ENCODE peak calls at places on chromosomes 13 and 19, in eight cellular contexts. V is stimulated activated CD4-positive, alpha-beta T cell treated with anti-CD3 and anti-CD28 coated beads, Interleukin-15, amount 100 ng/mL, for 48 hours; H is Right ventricle myocardium superior; Q is NCI-H1105 treated with DMSO at 0.1 percent for 48 hours; F is HFFc6; L is skeletal muscle cell; K is KG1; J is aorta. Y is an unnamed sample.
A peak's percentile ranks its signal among the peaks of the same experiment; 100 is the strongest.

GRCh38 chr19:4575267-4575793 is 15.8 kb upstream of the SEMA6B start:
- DNase-seq in H (peak; percentile 77), F (peak; percentile 59), Q (no peak), L (peak; percentile 98), J (peak; percentile 88), K (no peak), V (no peak), Y (no peak)

GRCh38 chr19:17553256-17553655 is 2.2 kb upstream of the COLGALT1 start:
- DNase-seq in J (no peak), V (no peak), K (no peak), Q (peak; percentile 79), L (peak; percentile 92), F (peak; percentile 82), H (peak; percentile 78), Y (no peak)

GRCh38 chr19:17205237-17206140 is 9.7 kb upstream of the USE1 start:
- DNase-seq in H (peak; percentile 75), L (no peak), J (no peak), Q (no peak), K (no peak), V (peak; percentile 42), F (peak; percentile 49), Y (peak; percentile 82)

GRCh38 chr19:55870736-55871135 is 34.4 kb downstream of the NLRP4 start:
- DNase-seq in F (no peak), K (no peak), V (no peak), L (no peak), Q (no peak), J (peak; percentile 32), H (no peak), Y (no peak)

GRCh38 chr19:38656171-38656981 is 8.9 kb downstream of the ACTN4 start:
- DNase-seq in V (no peak), K (no peak), F (peak; percentile 47), J (no peak), H (no peak), L (no peak), Q (no peak), Y (no peak)

GRCh38 chr13:30851697-30852096 is 54.4 kb upstream of the MEDAG start:
- DNase-seq in Q (no peak), V (no peak), L (no peak), J (no peak), H (no peak), K (no peak), F (no peak), Y (no peak)

GRCh38 chr19:56751078-56751489 is 79.5 kb upstream of the ZNF835 start:
- DNase-seq in K (no peak), L (no peak), Q (peak; percentile 43), V (no peak), H (no peak), F (no peak), J (no peak), Y (no peak)

GRCh38 chr19:30406220-30406944 is 34.2 kb downstream of the ZNF536 start:
- DNase-seq in V (no peak), L (no peak), H (peak; percentile 58), K (no peak), F (no peak), J (no peak), Q (no peak), Y (no peak)

GRCh38 chr19:41601771-41602170 is 25.1 kb downstream of the CEACAM4 start:
- DNase-seq in V (no peak), J (no peak), K (no peak), Q (no peak), H (no peak), L (no peak), F (no peak), Y (no peak)

GRCh38 chr19:2511991-2512390 is 36.1 kb downstream of the GADD45B start:
- DNase-seq in V (no peak), Q (no peak), K (no peak), J (no peak), F (no peak), L (no peak), H (no peak), Y (no peak)

GRCh38 chr19:17073869-17074627 is 1.2 kb downstream of the HAUS8 start:
- DNase-seq in H (no peak), V (no peak), L (no peak), K (no peak), Q (peak; percentile 46), J (no peak), F (no peak), Y (no peak)

GRCh38 chr13:42272115-42272756 is at the start of gene AKAP11:
- DNase-seq in K (peak; percentile 82), V (no peak), H (peak; percentile 68), J (peak; percentile 86), Q (peak; percentile 53), L (peak; percentile 23), F (no peak), Y (peak; percentile 72)

GRCh38 chr13:89401209-89401810 is 1730.1 kb downstream of the SLITRK5 start:
- DNase-seq in Q (no peak), L (peak; percentile 49), V (no peak), K (no peak), J (no peak), H (no peak), F (no peak), Y (no peak)

GRCh38 chr13:50701469-50701868 is 142.0 kb downstream of the DLEU7 start:
- DNase-seq in J (no peak), K (no peak), Q (no peak), F (no peak), V (no peak), L (no peak), H (no peak), Y (no peak)

GRCh38 chr19:2586196-2586595 is 110.3 kb downstream of the GADD45B start:
- DNase-seq in H (no peak), J (peak; percentile 45), F (no peak), L (no peak), V (no peak), Q (no peak), K (no peak), Y (no peak)

GRCh38 chr13:52845334-52845761 is 3.1 kb downstream of the PCDH8 start:
- DNase-seq in Q (peak; percentile 48), F (no peak), H (no peak), K (no peak), L (no peak), V (no peak), J (no peak), Y (no peak)

GRCh38 chr13:75186384-75186783 is 295.6 kb downstream of the TBC1D4 start:
- DNase-seq in H (no peak), F (no peak), Q (peak; percentile 28), V (no peak), K (no peak), L (no peak), J (no peak), Y (no peak)

GRCh38 chr13:36163809-36164308 is 32.7 kb upstream of the DCLK1 start:
- DNase-seq in Q (peak; percentile 89), V (no peak), K (no peak), F (peak; percentile 15), H (peak; percentile 76), L (peak; percentile 98), J (peak; percentile 80), Y (peak; percentile 86)

GRCh38 chr13:59391696-59392095 is 772.0 kb downstream of the DIAPH3 start:
- DNase-seq in Q (peak; percentile 62), K (peak; percentile 84), H (no peak), L (peak; percentile 14), V (peak; percentile 48), F (peak; percentile 74), J (no peak), Y (no peak)

GRCh38 chr13:49303533-49304252 is 56.0 kb downstream of the CDADC1 start:
- DNase-seq in V (no peak), J (no peak), K (no peak), Q (no peak), H (no peak), F (no peak), L (no peak), Y (no peak)

GRCh38 chr13:73039201-73040108 is 19.4 kb upstream of the KLF5 start:
- DNase-seq in Q (no peak), V (no peak), H (no peak), L (no peak), K (no peak), F (no peak), J (no peak), Y (no peak)

GRCh38 chr13:30639671-30640070 is 22.0 kb downstream of the USPL1 start:
- DNase-seq in F (no peak), Q (no peak), J (no peak), K (no peak), V (no peak), H (no peak), L (no peak), Y (no peak)

GRCh38 chr13:88736026-88736425 is 1064.9 kb downstream of the SLITRK5 start:
- DNase-seq in Q (no peak), H (no peak), K (no peak), J (no peak), L (no peak), V (no peak), F (no peak), Y (no peak)

GRCh38 chr13:76019421-76020044 is 383.4 kb downstream of the LMO7 start:
- DNase-seq in H (peak; percentile 34), Q (no peak), K (no peak), J (no peak), F (peak; percentile 22), L (no peak), V (no peak), Y (peak; percentile 39)

GRCh38 chr19:54551950-54552912 is 21.4 kb upstream of the LILRA2 start:
- DNase-seq in K (no peak), Q (no peak), V (no peak), H (peak; percentile 59), L (no peak), J (no peak), F (no peak), Y (peak; percentile 55)

GRCh38 chr19:48806818-48807589 is 3.8 kb downstream of the BCAT2 start:
- DNase-seq in J (no peak), F (peak; percentile 40), L (no peak), K (no peak), V (no peak), H (no peak), Q (peak; percentile 5), Y (no peak)

GRCh38 chr13:74145249-74145970 is 11.2 kb upstream of the KLF12 start:
- DNase-seq in Q (no peak), F (no peak), J (no peak), H (no peak), L (no peak), V (no peak), K (no peak), Y (no peak)

GRCh38 chr13:36965767-36966166 is 33.4 kb downstream of the ALG5 start:
- DNase-seq in H (no peak), Q (no peak), V (no peak), K (no peak), F (peak; percentile 88), L (peak; percentile 44), J (no peak), Y (no peak)

GRCh38 chr19:51018745-51019543 is 565 bp downstream of the KLK10 start:
- DNase-seq in F (no peak), H (no peak), J (peak; percentile 69), Q (no peak), V (no peak), L (no peak), K (no peak), Y (no peak)

GRCh38 chr19:7382694-7383093 is 34.0 kb downstream of the ARHGEF18 start:
- DNase-seq in V (no peak), H (no peak), Q (no peak), K (no peak), L (no peak), F (no peak), J (peak; percentile 59), Y (no peak)

GRCh38 chr13:25372275-25373081 is 704 bp downstream of the ATP8A2 start:
- DNase-seq in F (no peak), L (no peak), H (no peak), K (no peak), V (no peak), J (no peak), Q (peak; percentile 6), Y (no peak)

GRCh38 chr19:17495639-17496265 is 15.7 kb upstream of the PGLS start:
- DNase-seq in K (no peak), F (no peak), L (no peak), J (no peak), V (no peak), H (no peak), Q (no peak), Y (no peak)

GRCh38 chr19:4338441-4339350 is at the start of gene STAP2:
- DNase-seq in F (no peak), K (no peak), H (peak; percentile 32), Q (no peak), V (peak; percentile 22), L (no peak), J (no peak), Y (peak; percentile 72)

GRCh38 chr13:71137106-71137505 is 729.9 kb downstream of the DACH1 start:
- DNase-seq in H (no peak), J (no peak), F (no peak), K (no peak), L (no peak), Q (peak; percentile 16), V (no peak), Y (no peak)